ENCODE peak calls at places on chromosomes 2 and 18, in eight cellular contexts. A, E, D, J, P, Z, B and V are unnamed samples.

GRCh38 chr2:164890533-164890932 is 48.9 kb upstream of the COBLL1 start:
- DNase-seq in A (no peak), E (no peak), D (no peak), J (no peak), P (no peak), Z (no peak), B (no peak), V (no peak)

GRCh38 chr2:221488134-221488807 is 83.8 kb downstream of the EPHA4 start:
- DNase-seq in A (no peak), E (no peak), D (no peak), J (no peak), P (no peak), Z (no peak), B (no peak), V (no peak)

GRCh38 chr2:105775809-105776559 is 31.3 kb downstream of the NCK2 start:
- DNase-seq in A (no peak), E (no peak), D (no peak), J (no peak), P (no peak), Z (no peak), B (no peak), V (peak; percentile 36)

GRCh38 chr2:175742367-175742766 is 259.7 kb downstream of the LNPK start:
- DNase-seq in A (peak; percentile 35), E (no peak), D (no peak), J (peak; percentile 70), P (no peak), Z (no peak), B (no peak), V (no peak)

GRCh38 chr18:60292186-60292585 is 80.4 kb downstream of the MC4R start:
- DNase-seq in A (no peak), E (no peak), D (no peak), J (no peak), P (no peak), Z (no peak), B (no peak), V (no peak)

GRCh38 chr2:21118302-21118920 is 5.4 kb upstream of the TDRD15 start:
- DNase-seq in A (no peak), E (no peak), D (peak; percentile 15), J (peak; percentile 26), P (peak; percentile 19), Z (peak; percentile 18), B (peak; percentile 32), V (peak; percentile 32)

GRCh38 chr18:37306420-37306819 is 259.2 kb downstream of the CELF4 start:
- DNase-seq in A (no peak), E (no peak), D (no peak), J (no peak), P (no peak), Z (no peak), B (no peak), V (no peak)

GRCh38 chr18:10015941-10016819 is 102.4 kb downstream of the VAPA start:
- DNase-seq in A (peak; percentile 89), E (no peak), D (no peak), J (peak; percentile 97), P (peak; percentile 94), Z (no peak), B (no peak), V (no peak)

GRCh38 chr18:5393779-5394178 is 98.3 kb upstream of the ZBTB14 start:
- DNase-seq in A (no peak), E (no peak), D (no peak), J (peak; percentile 68), P (peak; percentile 6), Z (no peak), B (no peak), V (no peak)

GRCh38 chr2:215363039-215363438 is 51.2 kb downstream of the ATIC start:
- DNase-seq in A (no peak), E (no peak), D (no peak), J (peak; percentile 60), P (peak; percentile 30), Z (no peak), B (no peak), V (no peak)

GRCh38 chr2:20093263-20094141 is 42.1 kb upstream of the LAPTM4A start:
- DNase-seq in A (peak; percentile 39), E (no peak), D (peak; percentile 61), J (peak; percentile 85), P (peak; percentile 83), Z (peak; percentile 76), B (no peak), V (no peak)

GRCh38 chr2:234130734-234131133 is 80.2 kb downstream of the SPP2 start:
- DNase-seq in A (no peak), E (no peak), D (no peak), J (no peak), P (no peak), Z (no peak), B (no peak), V (no peak)

GRCh38 chr2:239441261-239441701 is 40.5 kb upstream of the HDAC4 start:
- DNase-seq in A (no peak), E (no peak), D (no peak), J (no peak), P (no peak), Z (no peak), B (no peak), V (no peak)

GRCh38 chr2:1755436-1756191 is 11.3 kb upstream of the PXDN start:
- DNase-seq in A (no peak), E (no peak), D (no peak), J (no peak), P (peak; percentile 97), Z (no peak), B (no peak), V (no peak)

GRCh38 chr18:43950062-43950461 is 672.8 kb upstream of the SYT4 start:
- DNase-seq in A (no peak), E (no peak), D (no peak), J (no peak), P (no peak), Z (no peak), B (no peak), V (no peak)

GRCh38 chr18:59057969-59058368 is 81.7 kb upstream of the SEC11C start:
- DNase-seq in A (peak; percentile 20), E (no peak), D (no peak), J (peak; percentile 87), P (peak; percentile 76), Z (no peak), B (no peak), V (no peak)

GRCh38 chr18:49368161-49368875 is 92.1 kb downstream of the DYM start:
- DNase-seq in A (no peak), E (no peak), D (no peak), J (no peak), P (no peak), Z (no peak), B (no peak), V (no peak)
- TF ChIP-seq CTCF in A (no peak), E (no peak), D (no peak), J (no peak), P (no peak), Z (no peak), B (no peak), V (no peak)

DNA sequence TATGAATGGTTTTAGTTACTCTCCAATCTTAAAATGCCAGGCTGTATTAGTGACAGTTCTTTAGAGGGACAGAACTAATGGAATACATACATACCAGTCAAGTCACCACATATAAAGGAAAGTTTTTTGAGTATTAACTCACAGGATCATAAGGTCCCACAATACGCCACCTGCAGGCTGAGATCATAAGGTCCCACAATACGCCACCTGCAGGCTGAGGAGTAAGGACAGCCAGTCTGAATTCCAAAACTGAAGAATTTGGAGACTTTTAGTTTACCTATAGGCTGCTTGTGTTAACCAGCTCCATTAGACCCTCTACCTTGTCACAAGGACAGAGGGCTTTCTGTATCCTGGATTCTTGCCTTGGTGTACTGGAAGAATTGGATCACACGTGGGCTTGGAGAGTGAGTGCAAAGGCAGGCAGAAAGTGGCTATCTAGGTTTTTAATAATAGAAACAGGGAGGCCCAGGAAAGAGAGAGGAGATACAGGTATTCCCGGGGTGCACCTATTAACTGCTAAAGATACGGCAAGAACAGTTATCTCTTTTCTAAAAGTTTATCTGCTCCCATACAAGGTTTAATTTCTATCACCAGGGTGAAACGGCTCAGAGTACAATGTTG is 234.9 kb upstream of the CYRIA start:
- DNase-seq in A (no peak), E (no peak), D (peak; percentile 30), J (no peak), P (no peak), Z (no peak), B (peak; percentile 4), V (no peak)
- TF ChIP-seq CTCF in A (peak; percentile 21), E (no peak), D (peak; percentile 76), J (peak; percentile 24), P (peak; percentile 9), Z (peak; percentile 49), B (peak; percentile 95), V (peak; percentile 88)

GRCh38 chr2:144706671-144707070 is 186.8 kb upstream of the ZEB2 start:
- DNase-seq in A (no peak), E (no peak), D (no peak), J (no peak), P (no peak), Z (no peak), B (no peak), V (no peak)

GRCh38 chr2:144707927-144708326 is 188.0 kb upstream of the ZEB2 start:
- DNase-seq in A (no peak), E (no peak), D (peak; percentile 15), J (no peak), P (peak; percentile 13), Z (no peak), B (no peak), V (no peak)

GRCh38 chr2:144711084-144711483 is 191.2 kb upstream of the ZEB2 start:
- DNase-seq in A (no peak), E (no peak), D (no peak), J (no peak), P (no peak), Z (no peak), B (no peak), V (no peak)

GRCh38 chr2:144705328-144706245 is 185.7 kb upstream of the ZEB2 start:
- DNase-seq in A (peak; percentile 44), E (no peak), D (no peak), J (peak; percentile 64), P (peak; percentile 54), Z (no peak), B (no peak), V (no peak)

DNA sequence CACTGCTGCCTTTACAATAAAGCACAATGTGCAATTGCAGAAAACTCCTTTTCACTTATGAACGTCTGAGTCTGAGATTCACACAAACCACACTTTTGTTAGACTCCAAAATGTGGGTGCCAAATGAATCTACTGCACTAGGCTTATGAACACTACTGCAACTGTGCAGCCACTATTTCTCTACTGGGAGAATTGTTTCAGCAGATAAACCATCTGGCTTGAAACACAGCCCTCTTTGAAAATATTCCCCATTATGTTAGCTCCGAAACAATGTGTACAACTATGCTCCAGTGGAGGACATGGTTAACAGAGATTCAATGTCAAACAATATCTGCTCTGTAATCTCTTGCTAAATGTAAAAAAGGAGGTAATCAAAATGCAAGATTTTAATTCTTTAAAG is 188.7 kb upstream of the ZEB2 start:
- DNase-seq in A (no peak), E (no peak), D (no peak), J (no peak), P (no peak), Z (no peak), B (no peak), V (no peak)
- TF ChIP-seq CTCF in A (no peak), E (no peak), D (no peak), J (no peak), P (no peak), Z (no peak), B (no peak), V (no peak)

DNA sequence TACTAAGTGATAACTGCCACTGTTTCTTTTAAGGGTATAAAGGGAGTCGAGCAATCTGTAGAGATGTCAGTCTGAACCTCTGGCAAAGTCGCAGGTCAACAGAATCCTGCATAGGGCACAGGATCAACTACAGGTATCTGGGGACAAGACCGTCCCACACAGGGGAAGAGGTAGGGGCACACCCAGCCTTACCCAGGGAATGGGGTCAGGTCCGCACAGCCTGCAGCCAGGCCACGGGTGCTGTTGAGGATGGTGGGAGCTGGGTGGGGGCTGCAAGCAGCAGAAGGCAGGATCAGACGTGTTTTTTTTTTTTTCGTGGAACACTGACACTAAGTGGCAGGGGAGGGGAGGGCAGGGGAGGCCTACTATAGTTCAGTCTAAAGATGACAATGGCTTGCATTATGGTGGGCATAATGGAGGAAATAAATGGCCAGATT is 41.9 kb downstream of the HDLBP start:
- DNase-seq in A (no peak), E (no peak), D (no peak), J (no peak), P (no peak), Z (no peak), B (no peak), V (no peak)
- TF ChIP-seq CTCF in A (no peak), E (no peak), D (no peak), J (no peak), P (no peak), Z (no peak), B (no peak), V (no peak)